ENCODE peak calls at places on chromosomes 1 and 21, in nine cellular contexts. Z is HFF-Myc, G is Panc1, C is cardiac muscle cell, H is AG10803, Y is astrocyte of the spinal cord, X is astrocyte, F is dorsolateral prefrontal cortex, J is stomach. B is an unnamed sample.

GRCh38 chr1:89085781-89086180 is 20.8 kb upstream of the GBP1 start:
- DNase-seq in Z (no peak), G (peak), C (peak), H (peak), Y (peak), X (no peak), F (no peak), J (peak), B (no peak)

GRCh38 chr21:45404726-45405270 is at the start of gene COL18A1:
- DNase-seq in Z (no peak), G (no peak), C (peak), H (no peak), Y (peak), X (no peak), F (no peak), J (peak), B (no peak)

GRCh38 chr1:119549719-119550141 is 42.7 kb downstream of the HSD3B1 start:
- DNase-seq in Z (peak), G (peak), C (peak), H (peak), Y (peak), X (peak), F (peak), J (peak), B (no peak)

GRCh38 chr1:229691362-229691761 is 65.3 kb downstream of the URB2 start:
- DNase-seq in Z (no peak), G (no peak), C (no peak), H (no peak), Y (no peak), X (no peak), F (peak), J (no peak), B (no peak)

GRCh38 chr1:10691740-10692125 is 104.7 kb downstream of the CASZ1 start:
- DNase-seq in Z (no peak), G (no peak), C (no peak), H (peak), Y (no peak), X (no peak), F (no peak), J (no peak), B (no peak)

GRCh38 chr1:230401763-230402294 is 24.3 kb downstream of the PGBD5 start:
- DNase-seq in Z (no peak), G (no peak), C (peak), H (peak), Y (no peak), X (peak), F (no peak), J (no peak), B (no peak)

GRCh38 chr1:61424382-61424781 is 300.6 kb downstream of the TM2D1 start:
- DNase-seq in Z (no peak), G (no peak), C (no peak), H (no peak), Y (no peak), X (no peak), F (no peak), J (no peak), B (no peak)

GRCh38 chr1:99728494-99729235 is 37.8 kb downstream of the FRRS1 start:
- DNase-seq in Z (no peak), G (no peak), C (peak), H (peak), Y (peak), X (no peak), F (no peak), J (no peak), B (no peak)

GRCh38 chr1:86825294-86825693 is 88.6 kb downstream of the SELENOF start:
- DNase-seq in Z (no peak), G (no peak), C (peak), H (peak), Y (peak), X (peak), F (no peak), J (no peak), B (no peak)

GRCh38 chr1:240107058-240107684 is 15.5 kb downstream of the FMN2 start:
- DNase-seq in Z (peak), G (no peak), C (no peak), H (peak), Y (peak), X (peak), F (no peak), J (no peak), B (no peak)

GRCh38 chr1:11571906-11572616 is 82.2 kb downstream of the FBXO2 start:
- DNase-seq in Z (no peak), G (no peak), C (peak), H (no peak), Y (no peak), X (no peak), F (no peak), J (no peak), B (no peak)

DNA sequence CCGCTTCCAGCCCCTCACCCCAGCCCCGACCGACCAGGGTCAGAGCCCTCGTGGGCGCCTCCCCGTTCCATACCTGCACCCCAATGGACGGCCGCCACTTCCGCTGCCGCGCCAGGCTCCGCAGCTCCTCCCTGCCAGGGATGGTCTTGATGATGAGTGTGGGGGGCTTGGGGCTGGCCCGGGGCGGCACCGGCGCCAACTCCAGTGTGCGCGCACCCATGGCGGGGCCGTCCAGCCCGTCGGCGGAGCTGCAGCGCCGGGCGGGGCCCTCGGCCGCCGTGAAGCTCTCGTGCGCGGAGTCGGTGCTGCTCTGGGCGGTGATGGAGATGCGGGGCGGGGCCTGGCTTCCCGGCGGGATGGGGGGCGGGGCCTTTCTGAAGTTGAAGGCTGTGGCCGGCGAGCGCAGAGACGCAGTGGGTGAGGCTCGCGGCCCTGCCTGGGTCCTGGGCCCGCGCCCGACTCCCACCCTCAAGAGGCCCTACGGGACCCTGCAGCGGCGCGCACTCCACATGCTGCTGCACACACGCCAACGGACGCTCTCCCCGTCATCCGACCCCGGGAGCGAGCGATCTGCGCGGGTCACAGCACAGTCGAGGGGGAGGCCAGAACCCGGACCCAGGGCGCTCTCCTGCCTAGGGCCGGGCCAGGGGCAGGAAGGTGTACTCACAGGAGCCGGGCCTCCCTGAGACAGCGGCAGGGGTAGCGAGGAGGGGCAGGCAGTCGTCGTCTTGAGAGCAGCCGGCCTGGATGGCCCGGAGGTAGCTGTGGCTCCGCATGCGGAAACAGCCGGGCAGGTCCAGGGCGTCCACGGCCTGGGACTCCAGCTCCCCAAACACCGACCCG is 26.1 kb upstream of the SMIM12 start:
- DNase-seq in Z (no peak), G (no peak), C (peak), H (peak), Y (peak), X (peak), F (no peak), J (peak), B (no peak)
- H3K4me3 ChIP-seq in Z (peak), G (no peak), C (peak), H (peak), Y (peak), X (peak), F (peak), J (peak), B (peak)

DNA sequence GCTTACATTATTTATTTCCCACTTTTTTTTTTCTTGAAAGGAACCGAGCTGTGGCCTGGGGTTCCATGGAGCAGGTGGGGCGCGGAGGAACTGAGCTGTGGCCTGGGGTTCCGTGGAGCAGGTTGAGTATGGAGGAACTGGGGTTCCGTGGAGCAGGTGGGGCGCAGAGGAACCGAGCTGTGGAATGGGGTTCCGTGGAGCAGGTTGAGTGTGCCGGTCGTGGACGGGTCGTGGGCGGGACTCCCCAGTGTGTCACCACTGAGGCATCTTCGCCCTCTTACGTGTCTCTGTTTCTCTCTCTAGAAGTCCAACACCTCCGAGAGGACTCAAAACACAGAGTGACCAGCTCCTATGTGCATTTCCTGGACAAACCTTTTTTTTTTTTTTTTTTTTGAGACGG is 1.2 kb upstream of the SCNN1D start:
- DNase-seq in Z (no peak), G (no peak), C (no peak), H (no peak), Y (no peak), X (no peak), F (no peak), J (no peak), B (no peak)
- TF ChIP-seq CTCF in Z (no peak), G (no peak), C (no peak), H (no peak), Y (no peak), X (no peak), F (no peak), J (no peak), B (no peak)

GRCh38 chr1:233673947-233674431 is 60.1 kb downstream of the KCNK1 start:
- DNase-seq in Z (no peak), G (no peak), C (no peak), H (no peak), Y (no peak), X (no peak), F (no peak), J (no peak), B (no peak)

GRCh38 chr1:233672732-233673131 is 58.8 kb downstream of the KCNK1 start:
- DNase-seq in Z (no peak), G (no peak), C (no peak), H (no peak), Y (no peak), X (no peak), F (no peak), J (no peak), B (no peak)

GRCh38 chr1:233673146-233673946 is 59.4 kb downstream of the KCNK1 start:
- DNase-seq in Z (no peak), G (no peak), C (no peak), H (no peak), Y (no peak), X (no peak), F (no peak), J (no peak), B (no peak)

GRCh38 chr1:233668725-233669294 is 54.9 kb downstream of the KCNK1 start:
- DNase-seq in Z (peak), G (peak), C (no peak), H (peak), Y (peak), X (peak), F (no peak), J (no peak), B (peak)

GRCh38 chr1:233671286-233671685 is 57.4 kb downstream of the KCNK1 start:
- DNase-seq in Z (no peak), G (no peak), C (no peak), H (no peak), Y (no peak), X (no peak), F (peak), J (no peak), B (no peak)
- H3K4me3 ChIP-seq in Z (no peak), G (no peak), C (no peak), H (no peak), Y (no peak), X (no peak), F (no peak), J (no peak), B (no peak)

GRCh38 chr1:157968951-157969350 is 24.5 kb upstream of the KIRREL1 start:
- DNase-seq in Z (no peak), G (no peak), C (no peak), H (peak), Y (peak), X (peak), F (no peak), J (no peak), B (no peak)

GRCh38 chr1:157968503-157968902 is 24.9 kb upstream of the KIRREL1 start:
- DNase-seq in Z (peak), G (no peak), C (no peak), H (peak), Y (peak), X (peak), F (no peak), J (no peak), B (no peak)

GRCh38 chr1:157967205-157967604 is 26.2 kb upstream of the KIRREL1 start:
- DNase-seq in Z (no peak), G (no peak), C (no peak), H (no peak), Y (no peak), X (no peak), F (no peak), J (no peak), B (no peak)

GRCh38 chr1:157971723-157972122 is 21.7 kb upstream of the KIRREL1 start:
- DNase-seq in Z (no peak), G (no peak), C (no peak), H (no peak), Y (no peak), X (no peak), F (no peak), J (no peak), B (no peak)

GRCh38 chr1:157969693-157970485 is 23.6 kb upstream of the KIRREL1 start:
- DNase-seq in Z (peak), G (no peak), C (peak), H (peak), Y (peak), X (peak), F (peak), J (no peak), B (no peak)
- TF ChIP-seq CTCF in Z (peak), G (peak), C (peak), H (peak), Y (peak), X (peak), F (peak), J (peak), B (peak)

GRCh38 chr1:207909687-207910086 is 1.2 kb downstream of the CD34 start:
- DNase-seq in Z (no peak), G (no peak), C (no peak), H (no peak), Y (no peak), X (no peak), F (no peak), J (no peak), B (no peak)

GRCh38 chr1:207908112-207908734 is 2.7 kb downstream of the CD34 start:
- DNase-seq in Z (no peak), G (no peak), C (no peak), H (no peak), Y (no peak), X (no peak), F (no peak), J (no peak), B (no peak)

GRCh38 chr1:207911983-207912760 is 1.2 kb upstream of the CD34 start:
- DNase-seq in Z (no peak), G (no peak), C (no peak), H (peak), Y (no peak), X (no peak), F (no peak), J (no peak), B (no peak)

GRCh38 chr1:207913951-207914350 is 3.0 kb upstream of the CD34 start:
- DNase-seq in Z (no peak), G (no peak), C (no peak), H (no peak), Y (no peak), X (no peak), F (no peak), J (no peak), B (no peak)

GRCh38 chr1:207910678-207911354 is at the start of gene CD34:
- DNase-seq in Z (no peak), G (no peak), C (peak), H (no peak), Y (no peak), X (peak), F (no peak), J (no peak), B (no peak)
- H3K4me3 ChIP-seq in Z (peak), G (peak), C (peak), H (peak), Y (peak), X (peak), F (peak), J (peak), B (no peak)

GRCh38 chr1:207672525-207673130 is 27.7 kb downstream of the CR1L start:
- DNase-seq in Z (peak), G (no peak), C (peak), H (peak), Y (peak), X (peak), F (peak), J (peak), B (no peak)
- TF ChIP-seq CTCF in Z (peak), G (peak), C (no peak), H (peak), Y (peak), X (peak), F (peak), J (no peak), B (peak)

GRCh38 chr1:23563003-23563402 is 3.7 kb upstream of the ID3 start:
- DNase-seq in Z (no peak), G (no peak), C (no peak), H (no peak), Y (no peak), X (no peak), F (no peak), J (no peak), B (no peak)

GRCh38 chr1:23562138-23562819 is 3.0 kb upstream of the ID3 start:
- DNase-seq in Z (peak), G (no peak), C (peak), H (peak), Y (peak), X (peak), F (peak), J (peak), B (peak)

GRCh38 chr1:23559985-23560755 is 869 bp upstream of the ID3 start:
- DNase-seq in Z (no peak), G (no peak), C (peak), H (peak), Y (no peak), X (no peak), F (no peak), J (no peak), B (no peak)

GRCh38 chr1:23561813-23562100 is 2.5 kb upstream of the ID3 start:
- DNase-seq in Z (no peak), G (no peak), C (no peak), H (peak), Y (no peak), X (peak), F (no peak), J (no peak), B (no peak)

GRCh38 chr1:23561076-23561812 is 1.9 kb upstream of the ID3 start:
- DNase-seq in Z (no peak), G (no peak), C (no peak), H (no peak), Y (no peak), X (no peak), F (no peak), J (no peak), B (no peak)
- H3K4me3 ChIP-seq in Z (no peak), G (no peak), C (peak), H (no peak), Y (peak), X (no peak), F (no peak), J (no peak), B (no peak)

GRCh38 chr1:24967555-24967954 is 37.5 kb upstream of the RUNX3 start:
- DNase-seq in Z (no peak), G (no peak), C (no peak), H (no peak), Y (no peak), X (no peak), F (no peak), J (no peak), B (no peak)

GRCh38 chr1:24967962-24968361 is 37.9 kb upstream of the RUNX3 start:
- DNase-seq in Z (no peak), G (no peak), C (no peak), H (no peak), Y (no peak), X (no peak), F (no peak), J (no peak), B (no peak)

GRCh38 chr1:24966121-24966723 is 36.1 kb upstream of the RUNX3 start:
- DNase-seq in Z (no peak), G (no peak), C (no peak), H (no peak), Y (no peak), X (no peak), F (no peak), J (no peak), B (no peak)

GRCh38 chr1:24965571-24965930 is 35.5 kb upstream of the RUNX3 start:
- DNase-seq in Z (no peak), G (no peak), C (no peak), H (no peak), Y (no peak), X (no peak), F (no peak), J (no peak), B (no peak)

GRCh38 chr1:24966724-24967346 is 36.8 kb upstream of the RUNX3 start:
- DNase-seq in Z (no peak), G (no peak), C (no peak), H (peak), Y (peak), X (peak), F (no peak), J (no peak), B (peak)
- TF ChIP-seq CTCF in Z (no peak), G (no peak), C (no peak), H (no peak), Y (no peak), X (no peak), F (no peak), J (no peak), B (no peak)

GRCh38 chr1:43284711-43285110 is 670 bp downstream of the C1orf210 start:
- DNase-seq in Z (no peak), G (no peak), C (no peak), H (no peak), Y (no peak), X (no peak), F (no peak), J (no peak), B (no peak)
- H3K4me3 ChIP-seq in Z (no peak), G (no peak), C (no peak), H (no peak), Y (no peak), X (no peak), F (no peak), J (peak), B (no peak)

B was measured in GM06990.